ENCODE peak calls at places on chromosomes 11 and 22, in ten cellular contexts. One of them, this sample, is unnamed.

GRCh38 chr11:130592056-130592455 is 143.6 kb downstream of the ADAMTS15 start:
- DNase-seq in A549: no peak
- DNase-seq in ovary: no peak
- DNase-seq in vagina: no peak
- DNase-seq in esophagus squamous epithelium: no peak
- DNase-seq in K562: no peak
- DNase-seq in right lobe of liver: no peak
- DNase-seq in body of pancreas: no peak
- DNase-seq in GM12878: no peak
- DNase-seq in uterus: no peak
- DNase-seq in this sample: no peak

GRCh38 chr22:40714514-40714966 is 35.3 kb downstream of the MCHR1 start:
- DNase-seq in A549: no peak
- DNase-seq in ovary: peak
- DNase-seq in vagina: no peak
- DNase-seq in esophagus squamous epithelium: no peak
- DNase-seq in K562: no peak
- DNase-seq in right lobe of liver: no peak
- DNase-seq in body of pancreas: no peak
- DNase-seq in GM12878: no peak
- DNase-seq in uterus: no peak
- DNase-seq in this sample: no peak

GRCh38 chr11:127624455-127624854 is 623.9 kb upstream of the KIRREL3 start:
- DNase-seq in A549: no peak
- DNase-seq in ovary: no peak
- DNase-seq in vagina: no peak
- DNase-seq in esophagus squamous epithelium: no peak
- DNase-seq in K562: no peak
- DNase-seq in right lobe of liver: no peak
- DNase-seq in body of pancreas: no peak
- DNase-seq in GM12878: no peak
- DNase-seq in uterus: no peak
- DNase-seq in this sample: no peak

GRCh38 chr11:22780914-22781593 is 48.5 kb downstream of the SVIP start:
- DNase-seq in A549: no peak
- DNase-seq in ovary: no peak
- DNase-seq in vagina: no peak
- DNase-seq in esophagus squamous epithelium: no peak
- DNase-seq in K562: no peak
- DNase-seq in right lobe of liver: no peak
- DNase-seq in body of pancreas: no peak
- DNase-seq in GM12878: no peak
- DNase-seq in uterus: no peak
- DNase-seq in this sample: no peak

GRCh38 chr22:28855355-28856094 is 27.8 kb upstream of the ZNRF3 start:
- DNase-seq in A549: peak
- DNase-seq in ovary: peak
- DNase-seq in vagina: no peak
- DNase-seq in esophagus squamous epithelium: no peak
- DNase-seq in K562: peak
- DNase-seq in right lobe of liver: no peak
- DNase-seq in body of pancreas: peak
- DNase-seq in GM12878: peak
- DNase-seq in uterus: peak
- DNase-seq in this sample: peak

GRCh38 chr22:30312053-30312452 is 14.7 kb downstream of the TBC1D10A start:
- DNase-seq in A549: no peak
- DNase-seq in ovary: no peak
- DNase-seq in vagina: no peak
- DNase-seq in esophagus squamous epithelium: no peak
- DNase-seq in K562: no peak
- DNase-seq in right lobe of liver: no peak
- DNase-seq in body of pancreas: no peak
- DNase-seq in GM12878: no peak
- DNase-seq in uterus: no peak
- DNase-seq in this sample: peak

GRCh38 chr11:33013706-33014105 is 2.0 kb upstream of the DEPDC7 start:
- DNase-seq in A549: no peak
- DNase-seq in ovary: no peak
- DNase-seq in vagina: no peak
- DNase-seq in esophagus squamous epithelium: no peak
- DNase-seq in K562: no peak
- DNase-seq in right lobe of liver: no peak
- DNase-seq in body of pancreas: no peak
- DNase-seq in GM12878: no peak
- DNase-seq in uterus: no peak
- DNase-seq in this sample: no peak

GRCh38 chr11:128551641-128552335 is 35.6 kb downstream of the ETS1 start:
- DNase-seq in A549: no peak
- DNase-seq in ovary: no peak
- DNase-seq in vagina: no peak
- DNase-seq in esophagus squamous epithelium: no peak
- DNase-seq in K562: no peak
- DNase-seq in right lobe of liver: no peak
- DNase-seq in body of pancreas: no peak
- DNase-seq in GM12878: peak
- DNase-seq in uterus: no peak
- DNase-seq in this sample: no peak

GRCh38 chr11:6320411-6321207 is at the start of gene CAVIN3:
- DNase-seq in A549: peak
- DNase-seq in ovary: peak
- DNase-seq in vagina: no peak
- DNase-seq in esophagus squamous epithelium: peak
- DNase-seq in K562: peak
- DNase-seq in right lobe of liver: peak
- DNase-seq in body of pancreas: peak
- DNase-seq in GM12878: peak
- DNase-seq in uterus: peak
- DNase-seq in this sample: peak

GRCh38 chr11:107665016-107665415 is 46.8 kb downstream of the SLN start:
- DNase-seq in A549: no peak
- DNase-seq in ovary: no peak
- DNase-seq in vagina: no peak
- DNase-seq in esophagus squamous epithelium: no peak
- DNase-seq in K562: no peak
- DNase-seq in right lobe of liver: no peak
- DNase-seq in body of pancreas: no peak
- DNase-seq in GM12878: no peak
- DNase-seq in uterus: no peak
- DNase-seq in this sample: no peak

DNA sequence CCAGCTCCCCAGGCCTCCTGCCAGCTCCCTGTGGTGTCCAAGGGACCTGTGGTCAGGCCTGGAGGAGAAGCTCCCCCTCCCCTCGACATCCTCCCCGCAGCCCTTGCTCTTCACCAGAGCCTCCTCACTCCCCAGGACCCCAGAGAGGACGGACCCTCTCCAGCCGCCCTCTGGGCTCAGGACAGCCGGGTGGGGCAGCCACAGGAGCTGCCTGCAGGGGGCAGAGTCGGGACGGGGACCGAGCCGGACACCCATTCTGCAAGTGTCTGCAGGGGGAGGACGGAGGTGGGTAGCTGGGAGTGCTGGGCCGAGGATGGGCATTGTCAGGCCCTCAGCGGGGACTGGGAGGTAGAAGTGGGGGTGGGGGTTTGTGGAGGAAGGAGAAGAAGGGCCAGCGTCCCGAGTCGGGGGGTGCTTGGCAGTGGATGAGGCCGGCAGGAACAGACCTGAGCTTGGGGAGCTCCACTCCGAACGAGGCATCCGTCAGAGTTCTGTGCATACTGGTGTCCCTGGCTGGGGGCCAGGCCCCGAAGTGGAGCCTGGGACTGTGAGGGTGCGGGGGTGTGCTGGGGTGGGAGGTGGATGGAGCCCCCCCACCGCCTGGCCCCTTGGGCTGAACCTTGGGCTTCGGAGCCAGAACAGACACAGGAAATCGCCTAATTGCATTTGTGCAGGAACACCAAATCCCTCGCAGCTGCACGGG is 15.2 kb downstream of the PRR33 start:
- DNase-seq in A549: peak
- DNase-seq in ovary: peak
- DNase-seq in vagina: no peak
- DNase-seq in esophagus squamous epithelium: no peak
- DNase-seq in K562: peak
- DNase-seq in right lobe of liver: peak
- DNase-seq in body of pancreas: peak
- DNase-seq in GM12878: no peak
- DNase-seq in uterus: peak
- DNase-seq in this sample: peak
- TF ChIP-seq POLR2A in A549: no peak
- TF ChIP-seq POLR2A in ovary: no peak
- TF ChIP-seq POLR2A in vagina: no peak
- TF ChIP-seq POLR2A in esophagus squamous epithelium: no peak
- TF ChIP-seq POLR2A in K562: no peak
- TF ChIP-seq POLR2A in right lobe of liver: no peak
- TF ChIP-seq POLR2A in body of pancreas: no peak
- TF ChIP-seq POLR2A in GM12878: no peak
- TF ChIP-seq POLR2A in uterus: no peak
- TF ChIP-seq POLR2A in this sample: no peak

DNA sequence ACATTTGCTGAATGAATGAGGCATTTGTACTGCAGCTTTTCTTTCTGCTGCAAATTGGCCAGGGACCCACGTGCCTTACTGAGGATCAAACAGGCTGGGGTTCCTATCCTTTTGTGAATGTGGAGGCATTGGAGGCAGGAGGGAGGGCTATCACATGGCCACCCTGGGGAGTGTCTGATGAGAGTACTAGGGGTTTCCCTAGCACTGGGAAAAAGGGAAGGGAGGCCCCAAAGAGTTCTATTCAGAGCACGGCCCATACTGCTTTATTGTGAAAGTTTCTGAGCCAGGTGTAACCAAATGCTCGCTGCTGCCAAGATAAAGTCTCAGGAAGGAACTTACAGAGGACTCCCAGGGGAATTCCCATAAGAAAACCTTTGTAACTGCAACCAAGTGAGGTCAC is 78.4 kb upstream of the ANO1 start:
- DNase-seq in A549: no peak
- DNase-seq in ovary: no peak
- DNase-seq in vagina: no peak
- DNase-seq in esophagus squamous epithelium: no peak
- DNase-seq in K562: no peak
- DNase-seq in right lobe of liver: no peak
- DNase-seq in body of pancreas: no peak
- DNase-seq in GM12878: no peak
- DNase-seq in uterus: no peak
- DNase-seq in this sample: no peak
- H3K27ac ChIP-seq in A549: no peak
- H3K27ac ChIP-seq in ovary: no peak
- H3K27ac ChIP-seq in vagina: no peak
- H3K27ac ChIP-seq in esophagus squamous epithelium: no peak
- H3K27ac ChIP-seq in K562: no peak
- H3K27ac ChIP-seq in right lobe of liver: no peak
- H3K27ac ChIP-seq in body of pancreas: no peak
- H3K27ac ChIP-seq in GM12878: no peak
- H3K27ac ChIP-seq in uterus: no peak
- H3K27ac ChIP-seq in this sample: no peak

GRCh38 chr11:75262961-75263852 is 22.6 kb downstream of the TPBGL start:
- DNase-seq in A549: no peak
- DNase-seq in ovary: peak
- DNase-seq in vagina: no peak
- DNase-seq in esophagus squamous epithelium: no peak
- DNase-seq in K562: no peak
- DNase-seq in right lobe of liver: peak
- DNase-seq in body of pancreas: no peak
- DNase-seq in GM12878: no peak
- DNase-seq in uterus: no peak
- DNase-seq in this sample: no peak
- H3K4me3 ChIP-seq in A549: no peak
- H3K4me3 ChIP-seq in ovary: no peak
- H3K4me3 ChIP-seq in vagina: no peak
- H3K4me3 ChIP-seq in esophagus squamous epithelium: no peak
- H3K4me3 ChIP-seq in K562: no peak
- H3K4me3 ChIP-seq in right lobe of liver: no peak
- H3K4me3 ChIP-seq in body of pancreas: no peak
- H3K4me3 ChIP-seq in GM12878: no peak
- H3K4me3 ChIP-seq in uterus: no peak
- H3K4me3 ChIP-seq in this sample: no peak

GRCh38 chr11:17209939-17210245 is 2.1 kb upstream of the PIK3C2A start:
- DNase-seq in A549: no peak
- DNase-seq in ovary: no peak
- DNase-seq in vagina: no peak
- DNase-seq in esophagus squamous epithelium: no peak
- DNase-seq in K562: no peak
- DNase-seq in right lobe of liver: no peak
- DNase-seq in body of pancreas: no peak
- DNase-seq in GM12878: no peak
- DNase-seq in uterus: no peak
- DNase-seq in this sample: no peak

GRCh38 chr11:17208257-17208999 is 642 bp upstream of the PIK3C2A start:
- DNase-seq in A549: peak
- DNase-seq in ovary: peak
- DNase-seq in vagina: no peak
- DNase-seq in esophagus squamous epithelium: no peak
- DNase-seq in K562: peak
- DNase-seq in right lobe of liver: no peak
- DNase-seq in body of pancreas: peak
- DNase-seq in GM12878: no peak
- DNase-seq in uterus: no peak
- DNase-seq in this sample: peak

GRCh38 chr11:17206448-17206847 is 1.3 kb downstream of the PIK3C2A start:
- DNase-seq in A549: no peak
- DNase-seq in ovary: no peak
- DNase-seq in vagina: no peak
- DNase-seq in esophagus squamous epithelium: no peak
- DNase-seq in K562: peak
- DNase-seq in right lobe of liver: no peak
- DNase-seq in body of pancreas: no peak
- DNase-seq in GM12878: no peak
- DNase-seq in uterus: no peak
- DNase-seq in this sample: no peak

DNA sequence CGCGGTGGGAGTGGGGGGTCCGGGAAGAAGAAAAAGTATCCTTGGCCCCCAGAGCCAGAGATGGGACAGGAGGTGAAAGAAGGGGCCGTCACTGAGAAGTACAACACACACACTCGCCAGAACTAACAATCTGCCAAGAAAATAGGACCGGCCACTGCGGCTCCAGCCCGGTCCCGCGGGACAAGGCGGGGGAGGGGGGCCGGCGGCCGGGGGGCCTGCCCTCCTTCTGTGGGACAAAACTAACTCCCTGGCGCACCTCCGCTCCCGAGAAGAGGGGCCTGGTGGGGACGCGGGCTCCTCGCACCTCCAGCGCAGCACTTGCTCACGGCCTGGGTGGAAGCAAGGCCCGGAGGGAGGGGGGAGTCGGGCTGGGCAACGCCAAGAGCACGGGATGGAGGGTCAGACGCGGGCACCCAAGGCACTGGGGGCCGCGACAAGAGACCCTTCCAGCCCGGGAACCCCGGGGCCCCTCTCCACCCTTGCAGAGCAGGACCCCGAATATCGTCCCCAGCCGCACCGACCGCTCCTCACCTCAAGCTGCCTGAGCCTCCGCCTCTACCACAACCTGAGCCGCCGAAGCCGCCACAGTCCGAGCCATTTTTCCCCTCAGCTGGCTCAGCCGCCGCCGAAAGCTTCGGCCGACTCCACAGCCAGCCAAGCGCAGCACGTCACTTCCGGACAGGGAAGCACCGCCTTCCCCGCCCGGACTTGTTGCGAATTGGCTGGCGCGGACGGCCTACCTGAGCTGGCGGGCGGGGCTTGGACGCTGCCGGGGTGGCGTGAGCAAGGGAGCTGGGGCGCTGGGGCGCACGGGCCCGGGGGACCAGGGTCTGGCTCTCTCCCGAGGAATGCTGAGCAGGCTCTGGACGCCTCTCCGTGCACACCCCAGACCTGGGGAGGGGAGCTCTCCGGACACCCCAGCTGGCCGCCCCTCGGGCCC is at the start of gene PIK3C2A:
- DNase-seq in A549: peak
- DNase-seq in ovary: peak
- DNase-seq in vagina: peak
- DNase-seq in esophagus squamous epithelium: peak
- DNase-seq in K562: peak
- DNase-seq in right lobe of liver: peak
- DNase-seq in body of pancreas: peak
- DNase-seq in GM12878: peak
- DNase-seq in uterus: peak
- DNase-seq in this sample: peak
- TF ChIP-seq POLR2A in A549: peak
- TF ChIP-seq POLR2A in ovary: peak
- TF ChIP-seq POLR2A in vagina: peak
- TF ChIP-seq POLR2A in esophagus squamous epithelium: peak
- TF ChIP-seq POLR2A in K562: peak
- TF ChIP-seq POLR2A in right lobe of liver: peak
- TF ChIP-seq POLR2A in body of pancreas: peak
- TF ChIP-seq POLR2A in GM12878: peak
- TF ChIP-seq POLR2A in uterus: peak
- TF ChIP-seq POLR2A in this sample: peak

This sample was measured in adrenal gland.